ENCODE peak calls at places on chromosomes 12 and 14, in five cellular contexts. B is A549, D is breast epithelium, S is transverse colon, G is neural progenitor cell. H is an unnamed sample.

GRCh38 chr12:90979936-90980335 is 24.8 kb downstream of the EPYC start:
- DNase-seq in D (no peak), B (no peak), G (no peak), S (no peak), H (no peak)

GRCh38 chr14:70257526-70257925 is 68.8 kb upstream of the SLC8A3 start:
- DNase-seq in B (no peak), D (no peak), S (peak), G (peak), H (no peak)

GRCh38 chr12:16349132-16349463 is 1.7 kb downstream of the MGST1 start:
- DNase-seq in S (peak), G (peak), D (peak), B (peak), H (no peak)

GRCh38 chr14:56813143-56813551 is 2.9 kb upstream of the OTX2 start:
- DNase-seq in B (no peak), S (no peak), G (peak), D (no peak), H (no peak)

GRCh38 chr14:78092040-78092439 is 78.1 kb upstream of the NRXN3 start:
- DNase-seq in S (no peak), D (no peak), G (no peak), B (no peak), H (no peak)

GRCh38 chr14:60565211-60565610 is 56.3 kb downstream of the SIX6 start:
- DNase-seq in G (no peak), B (no peak), S (no peak), D (no peak), H (no peak)

GRCh38 chr12:70052931-70053497 is 190.2 kb upstream of the CNOT2 start:
- DNase-seq in S (peak), G (no peak), B (peak), D (no peak), H (peak)

GRCh38 chr14:60789656-60790055 is 55.1 kb downstream of the MNAT1 start:
- DNase-seq in G (no peak), D (no peak), B (no peak), S (no peak), H (no peak)

GRCh38 chr12:57716305-57716704 is 22.2 kb downstream of the AGAP2 start:
- DNase-seq in S (no peak), B (no peak), G (no peak), D (no peak), H (no peak)

GRCh38 chr12:82688035-82688501 is 1.4 kb downstream of the TMTC2 start:
- DNase-seq in B (peak), D (no peak), G (peak), S (no peak), H (no peak)

GRCh38 chr14:57747036-57747435 is 118.9 kb downstream of the SLC35F4 start:
- DNase-seq in S (peak), G (no peak), B (no peak), D (no peak), H (peak)

GRCh38 chr12:119870462-119870861 is 6.7 kb downstream of the CIT start:
- DNase-seq in G (no peak), S (no peak), B (no peak), D (no peak), H (no peak)

GRCh38 chr12:53928054-53928879 is 10.4 kb upstream of the HOXC13 start:
- DNase-seq in B (no peak), G (no peak), S (no peak), D (no peak), H (no peak)

GRCh38 chr12:34290191-34290995 is 268.1 kb downstream of the ALG10 start:
- DNase-seq in B (peak), S (peak), D (no peak), G (no peak), H (no peak)

GRCh38 chr12:26572131-26572530 is 260.9 kb downstream of the ITPR2 start:
- DNase-seq in D (no peak), G (no peak), S (peak), B (no peak), H (no peak)
- H3K27ac ChIP-seq in D (no peak), G (no peak), S (peak), B (no peak), H (no peak)

GRCh38 chr12:7495136-7495535 is 8.4 kb downstream of the CD163 start:
- DNase-seq in G (no peak), B (no peak), D (no peak), S (no peak), H (no peak)

GRCh38 chr12:7497661-7498060 is 5.9 kb downstream of the CD163 start:
- DNase-seq in S (no peak), G (no peak), D (no peak), B (no peak), H (no peak)

GRCh38 chr12:7498832-7499231 is 4.7 kb downstream of the CD163 start:
- DNase-seq in B (no peak), S (no peak), D (no peak), G (no peak), H (no peak)

GRCh38 chr12:7493006-7493405 is 10.6 kb downstream of the CD163 start:
- DNase-seq in D (no peak), G (no peak), S (no peak), B (no peak), H (no peak)
- H3K27ac ChIP-seq in D (no peak), G (no peak), S (no peak), B (no peak), H (no peak)

GRCh38 chr12:68406134-68406576 is 74.0 kb upstream of the MDM1 start:
- DNase-seq in B (peak), G (peak), D (peak), S (peak), H (peak)
- H3K27ac ChIP-seq in B (peak), G (no peak), D (peak), S (peak), H (no peak)

GRCh38 chr12:110114596-110114995 is 9.6 kb upstream of the IFT81 start:
- DNase-seq in S (no peak), G (no peak), D (no peak), B (no peak), H (no peak)

GRCh38 chr12:110115675-110116074 is 8.5 kb upstream of the IFT81 start:
- DNase-seq in S (no peak), G (no peak), B (no peak), D (no peak), H (no peak)

GRCh38 chr12:110120878-110121277 is 3.3 kb upstream of the IFT81 start:
- DNase-seq in D (no peak), G (no peak), B (no peak), S (no peak), H (no peak)

GRCh38 chr12:110116623-110117022 is 7.5 kb upstream of the IFT81 start:
- DNase-seq in D (no peak), S (no peak), G (no peak), B (no peak), H (no peak)

DNA sequence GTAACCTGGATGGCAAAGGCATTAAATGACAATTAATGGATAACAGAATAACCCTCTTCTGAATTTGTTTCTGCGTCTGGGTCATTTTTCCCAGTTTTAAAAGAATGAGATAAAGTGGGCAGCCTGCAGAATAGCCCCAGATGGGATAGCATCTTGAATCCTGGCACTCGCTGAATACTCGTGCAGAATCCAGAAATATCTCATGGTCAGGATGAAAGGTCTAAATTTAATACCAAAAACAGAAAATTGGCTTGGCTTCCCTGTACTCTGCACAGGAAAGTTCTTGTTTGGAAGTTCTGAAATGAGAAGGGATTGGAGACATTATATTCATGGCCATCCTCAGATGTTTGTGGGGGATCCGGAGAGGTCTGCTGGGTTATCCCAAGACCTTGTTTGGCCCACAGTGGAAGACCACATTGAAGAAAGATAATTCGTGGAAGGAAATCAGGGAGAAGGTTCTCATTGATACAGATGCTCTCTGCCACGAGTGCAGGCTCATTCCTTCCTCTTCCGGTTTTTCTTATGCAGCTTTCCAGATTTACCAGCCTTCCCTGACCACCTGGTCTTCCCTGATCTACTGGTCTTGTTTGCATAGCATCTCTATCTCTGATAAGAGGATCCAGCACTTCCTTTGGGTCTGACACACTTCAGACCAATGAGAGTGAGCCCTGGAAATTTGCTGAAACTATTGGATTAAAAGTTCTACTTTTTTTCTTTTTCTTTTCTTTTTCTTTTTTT is 6.0 kb upstream of the IFT81 start:
- DNase-seq in D (no peak), S (no peak), B (no peak), G (no peak), H (no peak)
- H3K27ac ChIP-seq in D (peak), S (peak), B (peak), G (no peak), H (no peak)

DNA sequence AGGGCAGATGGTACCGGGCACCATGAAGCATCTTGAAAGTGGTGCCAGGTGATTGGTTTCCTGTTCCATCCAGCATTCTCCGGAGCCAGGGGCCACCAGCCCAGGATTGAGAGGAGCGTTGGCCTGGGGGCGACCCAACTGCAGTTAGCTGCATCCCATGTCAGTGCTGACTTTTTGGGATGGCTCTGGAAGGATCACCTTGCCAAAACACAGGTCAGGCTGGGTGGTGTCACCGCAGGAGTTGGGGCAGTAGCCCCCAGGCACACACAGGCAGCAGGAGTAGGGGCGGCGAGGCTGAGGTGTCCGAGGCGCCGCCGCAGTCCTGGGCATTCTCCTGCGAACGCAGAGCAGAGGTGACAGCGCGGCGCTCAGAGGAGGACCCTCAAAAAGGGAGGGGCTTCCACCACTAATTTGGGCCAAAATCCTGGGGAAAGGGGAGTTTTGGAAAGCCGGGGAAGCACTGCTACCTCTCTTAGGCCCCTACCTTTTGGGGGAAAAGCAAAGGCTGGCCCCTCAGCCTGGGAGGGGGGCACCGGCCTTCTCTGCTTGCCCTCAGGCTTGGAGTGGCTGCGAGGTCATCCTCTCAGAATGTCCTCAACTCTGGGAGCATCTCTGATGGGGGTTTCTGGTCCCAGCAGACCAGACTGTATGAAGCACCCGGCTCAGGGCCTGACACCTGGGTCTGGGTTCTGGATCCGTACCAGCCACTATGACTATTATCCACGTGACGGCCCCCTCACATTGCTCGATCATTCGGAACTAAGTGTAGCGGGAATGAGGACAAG is 26.7 kb upstream of the LRTM2 start:
- DNase-seq in S (no peak), G (no peak), B (no peak), D (no peak), H (no peak)
- H3K27ac ChIP-seq in S (no peak), G (no peak), B (no peak), D (no peak), H (no peak)

GRCh38 chr12:68814490-68815231 is 6.7 kb downstream of the MDM2 start:
- DNase-seq in S (no peak), D (no peak), B (no peak), G (no peak), H (no peak)
- H3K27ac ChIP-seq in S (no peak), D (no peak), B (no peak), G (no peak), H (peak)